ENCODE peak calls at places on chromosome 7, in eight cellular contexts. One of them, this sample, is unnamed.

GRCh38 chr7:32153006-32153405 is 82.8 kb upstream of the PDE1C start:
- DNase-seq in coronary artery: no peak
- DNase-seq in germinal center: no peak
- DNase-seq in T-helper 2 cell: no peak
- DNase-seq in HFFc6: no peak
- DNase-seq in cardiac fibroblast: no peak
- DNase-seq in central memory CD4-positive, alpha-beta T cell: no peak
- DNase-seq in nucleus accumbens: no peak
- DNase-seq in this sample: no peak

GRCh38 chr7:42677751-42678231 is 234.1 kb downstream of the C7orf25 start:
- DNase-seq in coronary artery: no peak
- DNase-seq in germinal center: no peak
- DNase-seq in T-helper 2 cell: no peak
- DNase-seq in HFFc6: peak
- DNase-seq in cardiac fibroblast: peak
- DNase-seq in central memory CD4-positive, alpha-beta T cell: no peak
- DNase-seq in nucleus accumbens: no peak
- DNase-seq in this sample: peak

GRCh38 chr7:156768698-156769472 is 124.1 kb downstream of the LMBR1 start:
- DNase-seq in coronary artery: no peak
- DNase-seq in germinal center: no peak
- DNase-seq in T-helper 2 cell: peak
- DNase-seq in HFFc6: no peak
- DNase-seq in cardiac fibroblast: no peak
- DNase-seq in central memory CD4-positive, alpha-beta T cell: no peak
- DNase-seq in nucleus accumbens: no peak
- DNase-seq in this sample: no peak

GRCh38 chr7:155381852-155382801 is 75.8 kb upstream of the EN2 start:
- DNase-seq in coronary artery: no peak
- DNase-seq in germinal center: no peak
- DNase-seq in T-helper 2 cell: peak
- DNase-seq in HFFc6: no peak
- DNase-seq in cardiac fibroblast: no peak
- DNase-seq in central memory CD4-positive, alpha-beta T cell: no peak
- DNase-seq in nucleus accumbens: no peak
- DNase-seq in this sample: no peak

GRCh38 chr7:156582591-156583123 is 57.9 kb upstream of the RNF32 start:
- DNase-seq in coronary artery: no peak
- DNase-seq in germinal center: no peak
- DNase-seq in T-helper 2 cell: peak
- DNase-seq in HFFc6: no peak
- DNase-seq in cardiac fibroblast: no peak
- DNase-seq in central memory CD4-positive, alpha-beta T cell: no peak
- DNase-seq in nucleus accumbens: no peak
- DNase-seq in this sample: no peak

GRCh38 chr7:128836729-128837348 is 6.6 kb downstream of the FLNC start:
- DNase-seq in coronary artery: no peak
- DNase-seq in germinal center: no peak
- DNase-seq in T-helper 2 cell: no peak
- DNase-seq in HFFc6: no peak
- DNase-seq in cardiac fibroblast: no peak
- DNase-seq in central memory CD4-positive, alpha-beta T cell: no peak
- DNase-seq in nucleus accumbens: peak
- DNase-seq in this sample: no peak

GRCh38 chr7:17535776-17536175 is 237.3 kb downstream of the AHR start:
- DNase-seq in coronary artery: no peak
- DNase-seq in germinal center: no peak
- DNase-seq in T-helper 2 cell: no peak
- DNase-seq in HFFc6: peak
- DNase-seq in cardiac fibroblast: no peak
- DNase-seq in central memory CD4-positive, alpha-beta T cell: no peak
- DNase-seq in nucleus accumbens: no peak
- DNase-seq in this sample: peak

GRCh38 chr7:111741811-111742240 is 179.5 kb upstream of the IMMP2L start:
- DNase-seq in coronary artery: no peak
- DNase-seq in germinal center: peak
- DNase-seq in T-helper 2 cell: peak
- DNase-seq in HFFc6: peak
- DNase-seq in cardiac fibroblast: peak
- DNase-seq in central memory CD4-positive, alpha-beta T cell: peak
- DNase-seq in nucleus accumbens: peak
- DNase-seq in this sample: peak

GRCh38 chr7:22350466-22351328 is 6.3 kb downstream of the RAPGEF5 start:
- DNase-seq in coronary artery: no peak
- DNase-seq in germinal center: no peak
- DNase-seq in T-helper 2 cell: no peak
- DNase-seq in HFFc6: peak
- DNase-seq in cardiac fibroblast: peak
- DNase-seq in central memory CD4-positive, alpha-beta T cell: no peak
- DNase-seq in nucleus accumbens: no peak
- DNase-seq in this sample: peak

GRCh38 chr7:47485640-47486435 is 96.1 kb downstream of the TNS3 start:
- DNase-seq in coronary artery: no peak
- DNase-seq in germinal center: no peak
- DNase-seq in T-helper 2 cell: no peak
- DNase-seq in HFFc6: peak
- DNase-seq in cardiac fibroblast: no peak
- DNase-seq in central memory CD4-positive, alpha-beta T cell: no peak
- DNase-seq in nucleus accumbens: no peak
- DNase-seq in this sample: no peak

GRCh38 chr7:130221341-130221740 is 13.7 kb downstream of the SSMEM1 start:
- DNase-seq in coronary artery: no peak
- DNase-seq in germinal center: no peak
- DNase-seq in T-helper 2 cell: no peak
- DNase-seq in HFFc6: no peak
- DNase-seq in cardiac fibroblast: no peak
- DNase-seq in central memory CD4-positive, alpha-beta T cell: no peak
- DNase-seq in nucleus accumbens: no peak
- DNase-seq in this sample: no peak

GRCh38 chr7:77413861-77414424 is 2.2 kb downstream of the GSAP start:
- DNase-seq in coronary artery: no peak
- DNase-seq in germinal center: no peak
- DNase-seq in T-helper 2 cell: no peak
- DNase-seq in HFFc6: no peak
- DNase-seq in cardiac fibroblast: peak
- DNase-seq in central memory CD4-positive, alpha-beta T cell: no peak
- DNase-seq in nucleus accumbens: no peak
- DNase-seq in this sample: no peak

GRCh38 chr7:162583-163297 is 29.6 kb upstream of the FAM20C start:
- DNase-seq in coronary artery: no peak
- DNase-seq in germinal center: no peak
- DNase-seq in T-helper 2 cell: no peak
- DNase-seq in HFFc6: no peak
- DNase-seq in cardiac fibroblast: no peak
- DNase-seq in central memory CD4-positive, alpha-beta T cell: no peak
- DNase-seq in nucleus accumbens: no peak
- DNase-seq in this sample: no peak

GRCh38 chr7:34191766-34192550 is 286.6 kb downstream of the BMPER start:
- DNase-seq in coronary artery: no peak
- DNase-seq in germinal center: no peak
- DNase-seq in T-helper 2 cell: no peak
- DNase-seq in HFFc6: no peak
- DNase-seq in cardiac fibroblast: no peak
- DNase-seq in central memory CD4-positive, alpha-beta T cell: no peak
- DNase-seq in nucleus accumbens: no peak
- DNase-seq in this sample: no peak

GRCh38 chr7:72539702-72540101 is 127.6 kb upstream of the CALN1 start:
- DNase-seq in coronary artery: no peak
- DNase-seq in germinal center: no peak
- DNase-seq in T-helper 2 cell: no peak
- DNase-seq in HFFc6: no peak
- DNase-seq in cardiac fibroblast: no peak
- DNase-seq in central memory CD4-positive, alpha-beta T cell: no peak
- DNase-seq in nucleus accumbens: no peak
- DNase-seq in this sample: no peak

GRCh38 chr7:75658369-75658768 is 80.4 kb downstream of the HIP1 start:
- DNase-seq in coronary artery: no peak
- DNase-seq in germinal center: no peak
- DNase-seq in T-helper 2 cell: no peak
- DNase-seq in HFFc6: no peak
- DNase-seq in cardiac fibroblast: peak
- DNase-seq in central memory CD4-positive, alpha-beta T cell: no peak
- DNase-seq in nucleus accumbens: no peak
- DNase-seq in this sample: peak

GRCh38 chr7:151683615-151684407 is 164.1 kb upstream of the RHEB start:
- DNase-seq in coronary artery: no peak
- DNase-seq in germinal center: no peak
- DNase-seq in T-helper 2 cell: no peak
- DNase-seq in HFFc6: no peak
- DNase-seq in cardiac fibroblast: no peak
- DNase-seq in central memory CD4-positive, alpha-beta T cell: no peak
- DNase-seq in nucleus accumbens: no peak
- DNase-seq in this sample: no peak

GRCh38 chr7:131538791-131539179 is 17.6 kb downstream of the PODXL start:
- DNase-seq in coronary artery: no peak
- DNase-seq in germinal center: no peak
- DNase-seq in T-helper 2 cell: no peak
- DNase-seq in HFFc6: no peak
- DNase-seq in cardiac fibroblast: no peak
- DNase-seq in central memory CD4-positive, alpha-beta T cell: no peak
- DNase-seq in nucleus accumbens: no peak
- DNase-seq in this sample: no peak

GRCh38 chr7:148773344-148773743 is 74.6 kb downstream of the CUL1 start:
- DNase-seq in coronary artery: no peak
- DNase-seq in germinal center: no peak
- DNase-seq in T-helper 2 cell: peak
- DNase-seq in HFFc6: no peak
- DNase-seq in cardiac fibroblast: no peak
- DNase-seq in central memory CD4-positive, alpha-beta T cell: peak
- DNase-seq in nucleus accumbens: no peak
- DNase-seq in this sample: peak

GRCh38 chr7:2248984-2249694 is 7.1 kb downstream of the NUDT1 start:
- DNase-seq in coronary artery: no peak
- DNase-seq in germinal center: no peak
- DNase-seq in T-helper 2 cell: peak
- DNase-seq in HFFc6: peak
- DNase-seq in cardiac fibroblast: peak
- DNase-seq in central memory CD4-positive, alpha-beta T cell: no peak
- DNase-seq in nucleus accumbens: no peak
- DNase-seq in this sample: peak

GRCh38 chr7:77687747-77688144 is 8.5 kb upstream of the RSBN1L start:
- DNase-seq in coronary artery: no peak
- DNase-seq in germinal center: no peak
- DNase-seq in T-helper 2 cell: peak
- DNase-seq in HFFc6: no peak
- DNase-seq in cardiac fibroblast: no peak
- DNase-seq in central memory CD4-positive, alpha-beta T cell: peak
- DNase-seq in nucleus accumbens: no peak
- DNase-seq in this sample: no peak